ENCODE peak calls at places on chromosome 6, in ten cellular contexts. M is cardiac muscle cell, N is hypothalamus, P is progenitor cell of endocrine pancreas, R is AG10803, E is fibroblast of pulmonary artery, U is HEK293T, I is fibroblast of mammary gland, O is GM23248, Z is fibroblast of lung. F is an unnamed sample.

GRCh38 chr6:73299171-73300073 is 36.4 kb upstream of the KHDC1 start:
- DNase-seq in Z (peak), N (no peak), R (no peak), M (peak), O (peak), U (no peak), E (no peak), I (no peak), P (no peak), F (no peak)

GRCh38 chr6:108732101-108732870 is 115.9 kb upstream of the ARMC2 start:
- DNase-seq in U (no peak), E (no peak), Z (peak), O (peak), M (no peak), I (peak), N (no peak), P (no peak), R (peak), F (peak)

GRCh38 chr6:118542184-118542952 is 5.7 kb upstream of the PLN start:
- DNase-seq in R (peak), I (peak), P (no peak), E (peak), N (no peak), O (peak), M (peak), Z (peak), U (no peak), F (peak)

GRCh38 chr6:14380421-14380820 is 262.8 kb downstream of the CD83 start:
- DNase-seq in N (no peak), E (no peak), O (no peak), P (no peak), M (no peak), R (no peak), U (no peak), Z (peak), I (no peak), F (no peak)

GRCh38 chr6:34455831-34456230 is 10.0 kb upstream of the PACSIN1 start:
- DNase-seq in P (no peak), I (no peak), R (no peak), M (no peak), O (no peak), E (no peak), U (no peak), Z (no peak), N (no peak), F (no peak)

GRCh38 chr6:19802656-19803055 is 34.5 kb upstream of the ID4 start:
- DNase-seq in Z (no peak), E (no peak), N (no peak), R (no peak), U (no peak), M (no peak), I (no peak), O (no peak), P (no peak), F (no peak)

GRCh38 chr6:80640176-80640575 is 533.7 kb downstream of the BCKDHB start:
- DNase-seq in I (no peak), N (no peak), R (peak), M (peak), U (no peak), E (peak), Z (no peak), P (no peak), O (peak), F (peak)

GRCh38 chr6:28673800-28674671 is 148.4 kb downstream of the GPX5 start:
- DNase-seq in I (peak), O (peak), P (peak), Z (peak), U (peak), N (no peak), R (peak), M (peak), E (peak), F (peak)

GRCh38 chr6:51137777-51138176 is 319.1 kb downstream of the TFAP2B start:
- DNase-seq in O (no peak), P (no peak), N (no peak), Z (no peak), M (no peak), E (no peak), I (no peak), U (no peak), R (no peak), F (no peak)

GRCh38 chr6:157597461-157598312 is 216.7 kb downstream of the ZDHHC14 start:
- DNase-seq in I (peak), M (peak), P (no peak), E (peak), N (no peak), O (peak), R (peak), U (no peak), Z (no peak), F (peak)

GRCh38 chr6:17584241-17584803 is 15.8 kb upstream of the FAM8A1 start:
- DNase-seq in M (peak), R (peak), O (peak), Z (peak), E (peak), U (peak), P (no peak), N (no peak), I (peak), F (peak)

GRCh38 chr6:165985281-165985925 is 182.2 kb downstream of the TBXT start:
- DNase-seq in Z (no peak), I (no peak), E (no peak), P (no peak), R (no peak), U (no peak), N (no peak), M (no peak), O (no peak), F (no peak)

GRCh38 chr6:36595168-36595818 is 1.1 kb downstream of the SRSF3 start:
- DNase-seq in I (peak), O (peak), U (no peak), N (no peak), Z (peak), R (peak), E (peak), P (no peak), M (peak), F (peak)

GRCh38 chr6:25504661-25505060 is 147.4 kb upstream of the SCGN start:
- DNase-seq in P (no peak), O (peak), M (no peak), E (no peak), U (no peak), Z (peak), N (no peak), R (peak), I (peak), F (no peak)

GRCh38 chr6:48611332-48611731 is 500.3 kb upstream of the PTCHD4 start:
- DNase-seq in M (peak), U (no peak), Z (peak), P (no peak), O (no peak), N (no peak), E (peak), I (peak), R (no peak), F (peak)

GRCh38 chr6:118739976-118740771 is 88.8 kb upstream of the CEP85L start:
- DNase-seq in M (peak), R (peak), U (no peak), Z (peak), I (no peak), E (peak), N (no peak), P (no peak), O (no peak), F (peak)

GRCh38 chr6:63739094-63739687 is 103.6 kb downstream of the PHF3 start:
- DNase-seq in P (no peak), M (no peak), E (no peak), N (no peak), O (no peak), R (no peak), I (no peak), Z (no peak), U (no peak), F (no peak)

GRCh38 chr6:6772751-6773150 is 184.2 kb downstream of the LY86 start:
- DNase-seq in P (no peak), M (peak), E (no peak), O (no peak), Z (no peak), U (no peak), N (no peak), I (no peak), R (no peak), F (no peak)

GRCh38 chr6:105851181-105851580 is 235.0 kb upstream of the PRDM1 start:
- DNase-seq in I (peak), E (no peak), M (no peak), N (no peak), O (peak), R (peak), Z (peak), P (no peak), U (no peak), F (no peak)

GRCh38 chr6:167546611-167547327 is 221.9 kb downstream of the TTLL2 start:
- DNase-seq in Z (no peak), N (no peak), I (no peak), E (no peak), R (no peak), U (no peak), P (no peak), M (no peak), O (no peak), F (no peak)

GRCh38 chr6:41531591-41532582 is 14.3 kb upstream of the FOXP4 start:
- DNase-seq in R (peak), I (peak), P (no peak), U (no peak), M (peak), E (peak), O (peak), N (no peak), Z (peak), F (peak)

GRCh38 chr6:30194797-30195690 is 18.2 kb downstream of the TRIM26 start:
- DNase-seq in R (peak), I (peak), O (no peak), N (no peak), M (no peak), U (no peak), Z (no peak), P (no peak), E (no peak), F (no peak)

GRCh38 chr6:64505312-64505711 is 869.7 kb downstream of the PHF3 start:
- DNase-seq in O (peak), N (no peak), P (no peak), U (peak), Z (no peak), R (no peak), E (peak), M (no peak), I (peak), F (no peak)

GRCh38 chr6:46638650-46639049 is 14.0 kb downstream of the CYP39A1 start:
- DNase-seq in U (no peak), E (no peak), Z (no peak), O (peak), N (no peak), P (no peak), M (no peak), I (no peak), R (no peak), F (no peak)

GRCh38 chr6:44960898-44961297 is 367.2 kb upstream of the RUNX2 start:
- DNase-seq in M (peak), P (no peak), U (no peak), I (peak), R (no peak), Z (peak), N (no peak), O (peak), E (peak), F (peak)

GRCh38 chr6:36739947-36740817 is 42.6 kb downstream of the RAB44 start:
- DNase-seq in O (peak), I (no peak), P (no peak), N (no peak), R (peak), U (no peak), M (no peak), Z (no peak), E (peak), F (no peak)

GRCh38 chr6:150788135-150788534 is 77.4 kb upstream of the MTHFD1L start:
- DNase-seq in Z (no peak), I (no peak), N (no peak), P (no peak), M (no peak), O (no peak), E (no peak), U (no peak), R (no peak), F (no peak)

GRCh38 chr6:40583694-40584093 is 3.5 kb downstream of the LRFN2 start:
- DNase-seq in E (no peak), Z (no peak), M (no peak), O (no peak), I (no peak), R (no peak), N (no peak), U (no peak), P (no peak), F (no peak)

GRCh38 chr6:154535146-154535545 is 24.7 kb upstream of the CNKSR3 start:
- DNase-seq in P (no peak), I (no peak), N (no peak), R (no peak), E (peak), O (peak), U (no peak), Z (no peak), M (peak), F (no peak)